ENCODE peak calls at places on chromosomes 6 and 20, in six cellular contexts. A is neural progenitor cell, B is fibroblast of lung, H is mucosa of descending colon, Z is body of pancreas, R is IMR-90. P is an unnamed sample.

GRCh38 chr6:154510144-154510905 is at the start of gene CNKSR3:
- DNase-seq in A (peak), B (peak), H (peak), Z (peak), R (peak), P (peak)

GRCh38 chr6:116595247-116595646 is 21.0 kb upstream of the RSPH4A start:
- DNase-seq in A (no peak), B (no peak), H (no peak), Z (no peak), R (no peak), P (no peak)

GRCh38 chr6:411402-412145 is 20.0 kb downstream of the IRF4 start:
- DNase-seq in A (no peak), B (no peak), H (no peak), Z (no peak), R (no peak), P (no peak)

GRCh38 chr6:17574871-17575560 is 25.1 kb upstream of the FAM8A1 start:
- DNase-seq in A (no peak), B (peak), H (no peak), Z (no peak), R (peak), P (peak)

GRCh38 chr6:51330971-51331370 is 512.3 kb downstream of the TFAP2B start:
- DNase-seq in A (peak), B (no peak), H (no peak), Z (no peak), R (no peak), P (no peak)

GRCh38 chr6:111880181-111880944 is 7.1 kb upstream of the FYN start:
- DNase-seq in A (no peak), B (no peak), H (no peak), Z (no peak), R (peak), P (peak)

GRCh38 chr20:58870293-58871014 is 17.9 kb downstream of the GNAS start:
- DNase-seq in A (peak), B (peak), H (peak), Z (peak), R (peak), P (peak)

GRCh38 chr6:11731423-11731822 is 47.2 kb downstream of the ADTRP start:
- DNase-seq in A (no peak), B (no peak), H (peak), Z (peak), R (no peak), P (no peak)

GRCh38 chr6:55497694-55498093 is 81.3 kb downstream of the HMGCLL1 start:
- DNase-seq in A (no peak), B (no peak), H (no peak), Z (no peak), R (no peak), P (no peak)

GRCh38 chr6:124870611-124871201 is 91.5 kb upstream of the RNF217 start:
- DNase-seq in A (peak), B (peak), H (peak), Z (no peak), R (peak), P (peak)

GRCh38 chr6:166640342-166641043 is 13.4 kb upstream of the RPS6KA2 start:
- DNase-seq in A (no peak), B (no peak), H (no peak), Z (peak), R (no peak), P (no peak)

GRCh38 chr6:68779366-68779765 is 144.3 kb downstream of the ADGRB3 start:
- DNase-seq in A (no peak), B (no peak), H (no peak), Z (no peak), R (no peak), P (no peak)

GRCh38 chr6:11317885-11318771 is 85.7 kb upstream of the NEDD9 start:
- DNase-seq in A (no peak), B (peak), H (peak), Z (peak), R (peak), P (peak)

GRCh38 chr20:33490023-33490933 is at the start of gene CBFA2T2:
- DNase-seq in A (peak), B (peak), H (peak), Z (peak), R (peak), P (peak)

GRCh38 chr20:48832423-48832735 is 4.6 kb upstream of the PREX1 start:
- DNase-seq in A (no peak), B (no peak), H (no peak), Z (no peak), R (no peak), P (no peak)

GRCh38 chr6:9250852-9251251 is 815.5 kb upstream of the SLC35B3 start:
- DNase-seq in A (peak), B (peak), H (peak), Z (peak), R (peak), P (peak)

GRCh38 chr6:166742981-166743380 is 115.9 kb upstream of the RPS6KA2 start:
- DNase-seq in A (no peak), B (no peak), H (no peak), Z (no peak), R (no peak), P (no peak)

GRCh38 chr6:42224222-42225042 is 6.8 kb upstream of the MRPS10 start:
- DNase-seq in A (no peak), B (peak), H (no peak), Z (no peak), R (peak), P (peak)

GRCh38 chr6:35473075-35473848 is 5.1 kb downstream of the RPL10A start:
- DNase-seq in A (no peak), B (no peak), H (no peak), Z (no peak), R (no peak), P (no peak)

GRCh38 chr20:47982574-47983360 is 197.5 kb upstream of the SULF2 start:
- DNase-seq in A (no peak), B (no peak), H (no peak), Z (no peak), R (no peak), P (no peak)

GRCh38 chr20:7313047-7313446 is 545.6 kb downstream of the BMP2 start:
- DNase-seq in A (no peak), B (no peak), H (no peak), Z (no peak), R (no peak), P (no peak)

GRCh38 chr20:60507087-60507684 is 549.0 kb downstream of the CDH26 start:
- DNase-seq in A (no peak), B (no peak), H (no peak), Z (no peak), R (no peak), P (no peak)

GRCh38 chr20:2847802-2848201 is 7.3 kb downstream of the VPS16 start:
- DNase-seq in A (no peak), B (no peak), H (no peak), Z (no peak), R (no peak), P (no peak)

GRCh38 chr6:37033255-37033654 is 27.8 kb downstream of the FGD2 start:
- DNase-seq in A (no peak), B (no peak), H (no peak), Z (no peak), R (peak), P (no peak)

GRCh38 chr6:6811151-6812002 is 222.9 kb downstream of the LY86 start:
- DNase-seq in A (peak), B (peak), H (peak), Z (peak), R (peak), P (peak)

GRCh38 chr6:116074732-116075387 is 14.2 kb upstream of the FRK start:
- DNase-seq in A (no peak), B (no peak), H (no peak), Z (no peak), R (peak), P (no peak)

GRCh38 chr6:75830959-75831885 is 82.2 kb downstream of the MYO6 start:
- DNase-seq in A (no peak), B (no peak), H (no peak), Z (no peak), R (peak), P (peak)

GRCh38 chr20:49676581-49677291 is 36.9 kb downstream of the B4GALT5 start:
- DNase-seq in A (no peak), B (peak), H (peak), Z (no peak), R (peak), P (peak)

DNA sequence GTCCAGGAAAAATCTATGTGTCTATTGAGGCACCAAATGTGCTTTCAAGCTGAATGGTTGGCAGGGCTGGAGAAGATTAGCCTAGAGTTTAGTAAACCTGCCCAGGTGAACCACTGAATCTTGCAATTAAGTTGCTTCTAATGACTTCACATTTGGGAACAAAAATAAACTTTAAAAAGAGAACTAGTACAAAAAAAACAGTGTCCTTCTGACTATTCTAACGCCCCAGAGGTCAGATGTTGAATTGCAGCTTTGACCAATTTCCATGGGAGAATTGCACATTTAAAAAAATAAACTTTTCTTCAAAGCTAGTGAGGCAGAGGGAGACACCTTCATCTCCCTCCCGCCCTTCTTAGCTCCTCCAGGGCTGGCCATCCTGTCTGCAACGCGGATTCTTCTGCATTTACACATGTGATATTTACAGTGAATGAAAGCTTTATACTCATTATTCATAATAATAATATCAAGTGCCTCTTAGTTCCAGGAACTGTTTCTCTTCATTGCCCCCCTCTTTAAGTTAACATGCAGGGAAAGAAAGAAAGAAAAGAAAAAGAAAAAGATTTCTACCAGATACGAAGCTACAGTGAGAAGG is 270.2 kb downstream of the SMOC2 start:
- DNase-seq in A (no peak), B (no peak), H (peak), Z (no peak), R (no peak), P (no peak)
- TF ChIP-seq CTCF in A (peak), B (peak), H (no peak), Z (peak), R (no peak), P (peak)

GRCh38 chr20:55581519-55581918 is 423.8 kb downstream of the CBLN4 start:
- DNase-seq in A (no peak), B (no peak), H (no peak), Z (no peak), R (no peak), P (no peak)

GRCh38 chr20:55582498-55582897 is 422.8 kb downstream of the CBLN4 start:
- DNase-seq in A (no peak), B (no peak), H (no peak), Z (no peak), R (no peak), P (no peak)

GRCh38 chr20:55579802-55580201 is 425.5 kb downstream of the CBLN4 start:
- DNase-seq in A (no peak), B (no peak), H (no peak), Z (no peak), R (no peak), P (no peak)

GRCh38 chr20:55580475-55580874 is 424.8 kb downstream of the CBLN4 start:
- DNase-seq in A (no peak), B (no peak), H (no peak), Z (no peak), R (no peak), P (no peak)

GRCh38 chr20:55576981-55577380 is 428.3 kb downstream of the CBLN4 start:
- DNase-seq in A (no peak), B (no peak), H (no peak), Z (no peak), R (no peak), P (no peak)
- H3K4me3 ChIP-seq in A (no peak), B (no peak), H (no peak), Z (no peak), R (no peak), P (no peak)

GRCh38 chr20:56949318-56949717 is 317.1 kb downstream of the BMP7 start:
- DNase-seq in A (no peak), B (no peak), H (no peak), Z (no peak), R (no peak), P (no peak)
- TF ChIP-seq CTCF in A (no peak), B (no peak), H (no peak), Z (no peak), R (no peak), P (no peak)

GRCh38 chr6:4647414-4648365 is 128.5 kb upstream of the CDYL start:
- DNase-seq in A (peak), B (peak), H (peak), Z (peak), R (peak), P (peak)
- H3K4me3 ChIP-seq in A (peak), B (peak), H (no peak), Z (no peak), R (peak), P (peak)

GRCh38 chr6:30844118-30844535 is 40.2 kb upstream of the DDR1 start:
- DNase-seq in A (peak), B (no peak), H (no peak), Z (no peak), R (peak), P (peak)
- TF ChIP-seq CTCF in A (no peak), B (no peak), H (no peak), Z (no peak), R (no peak), P (peak)